ENCODE peak calls at places on chromosomes 7 and 10, in four cellular contexts. L, F, R and U are unnamed samples.
A peak's percentile ranks its signal among the peaks of the same experiment; 100 is the strongest.

GRCh38 chr10:22657566-22658190 is 56.7 kb downstream of the PIP4K2A start:
- DNase-seq in R (no peak), F (no peak), L (no peak), U (no peak)

GRCh38 chr10:123027861-123028260 is 19.1 kb downstream of the ACADSB start:
- DNase-seq in F (no peak), L (no peak), R (no peak), U (no peak)

GRCh38 chr10:15735766-15736165 is 16.0 kb upstream of the ITGA8 start:
- DNase-seq in R (no peak), F (no peak), L (no peak), U (no peak)

GRCh38 chr7:115827305-115828045 is 203.1 kb downstream of the TFEC start:
- DNase-seq in R (no peak), L (no peak), F (no peak), U (no peak)

GRCh38 chr10:117685431-117685830 is 142.9 kb downstream of the EMX2 start:
- DNase-seq in L (no peak), R (no peak), F (no peak), U (no peak)

GRCh38 chr7:35839860-35840854 is 39.3 kb downstream of the SEPTIN7 start:
- DNase-seq in F (no peak), R (no peak), L (no peak), U (no peak)

GRCh38 chr7:17434841-17435692 is 136.6 kb downstream of the AHR start:
- DNase-seq in F (no peak), L (no peak), R (no peak), U (no peak)

GRCh38 chr7:151003572-151003971 is 12.8 kb downstream of the NOS3 start:
- DNase-seq in L (no peak), R (peak; percentile 62), F (no peak), U (no peak)

GRCh38 chr10:116621476-116621875 is 723 bp downstream of the PNLIPRP2 start:
- DNase-seq in L (no peak), R (no peak), F (no peak), U (no peak)

GRCh38 chr10:22673785-22674184 is 40.6 kb downstream of the PIP4K2A start:
- DNase-seq in F (no peak), R (no peak), L (no peak), U (no peak)

GRCh38 chr7:91357379-91357778 is 93.1 kb downstream of the FZD1 start:
- DNase-seq in R (no peak), L (no peak), F (no peak), U (no peak)

GRCh38 chr7:8133955-8134733 is 127.8 kb downstream of the ICA1 start:
- DNase-seq in R (no peak), L (no peak), F (peak; percentile 99), U (no peak)

GRCh38 chr10:97782455-97783228 is 10.8 kb upstream of the SFRP5 start:
- DNase-seq in R (peak; percentile 19), L (no peak), F (no peak), U (no peak)

GRCh38 chr10:101065479-101066145 is 3.8 kb downstream of the KAZALD1 start:
- DNase-seq in R (no peak), F (no peak), L (no peak), U (no peak)

GRCh38 chr10:16156681-16157080 is 280.1 kb upstream of the PTER start:
- DNase-seq in R (no peak), F (no peak), L (no peak), U (no peak)

GRCh38 chr10:75094465-75094864 is 17.0 kb upstream of the SAMD8 start:
- DNase-seq in R (no peak), F (no peak), L (peak; percentile 62), U (no peak)

GRCh38 chr7:111532625-111533024 is 29.7 kb downstream of the IMMP2L start:
- DNase-seq in L (no peak), R (no peak), F (no peak), U (no peak)

GRCh38 chr7:154919324-154920222 is 83.4 kb downstream of the PAXIP1 start:
- DNase-seq in L (no peak), R (no peak), F (no peak), U (no peak)

GRCh38 chr7:105797652-105798051 is 78.7 kb downstream of the ATXN7L1 start:
- DNase-seq in R (no peak), L (no peak), F (no peak), U (no peak)
- TF ChIP-seq CBFB in R (no peak), L (no peak), F (no peak), U (no peak)

DNA sequence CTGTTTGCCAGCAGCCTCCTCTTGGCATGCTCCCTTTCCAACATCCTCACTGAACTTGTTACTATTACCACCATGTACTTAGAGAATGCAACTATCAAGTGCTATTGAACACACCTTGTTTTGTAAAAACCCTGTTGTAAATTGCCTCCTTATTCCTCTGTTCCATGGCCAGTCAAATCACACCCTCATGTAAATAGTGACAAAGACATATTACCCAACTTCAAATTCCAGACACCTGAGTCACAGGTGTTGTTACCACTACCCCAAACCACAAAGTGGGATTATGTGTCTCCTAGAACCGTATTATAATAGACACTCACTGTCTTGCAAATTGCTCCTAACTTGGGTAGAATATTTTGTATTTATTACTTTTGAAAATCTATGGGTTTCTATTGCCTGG is 263.2 kb upstream of the C7orf33 start:
- DNase-seq in L (peak; percentile 30), F (no peak), R (no peak), U (no peak)
- TF ChIP-seq USF2 in L (no peak), F (no peak), R (no peak), U (no peak)

DNA sequence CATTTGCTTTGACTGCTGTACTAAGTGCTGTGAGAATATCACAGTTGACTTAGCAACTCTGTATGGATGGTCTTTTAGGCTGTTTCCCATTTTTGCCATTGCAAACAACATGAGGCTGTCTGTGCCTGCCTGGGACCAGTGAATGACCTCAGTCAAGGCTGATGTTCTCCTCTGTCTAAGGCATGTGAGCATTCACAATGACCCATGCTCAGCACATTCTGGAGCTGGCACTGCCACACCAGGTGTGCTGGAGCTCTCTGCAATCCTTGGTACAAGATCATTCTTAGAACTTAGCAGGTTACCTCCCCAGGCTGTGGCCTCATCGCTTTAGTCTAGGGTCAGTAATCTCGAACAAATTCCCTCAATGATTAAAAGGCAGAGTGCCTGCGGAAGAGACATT is 61.9 kb downstream of the SH3PXD2A start:
- DNase-seq in L (peak; percentile 62), F (no peak), R (no peak), U (no peak)
- TF ChIP-seq CBFB in L (no peak), F (no peak), R (no peak), U (no peak)

GRCh38 chr7:93574646-93575554 is at the start of gene CALCR:
- DNase-seq in L (no peak), F (no peak), R (no peak), U (peak; percentile 65)
- TF ChIP-seq USF2 in L (no peak), F (no peak), R (no peak), U (no peak)

GRCh38 chr10:13669182-13669860 is 82.6 kb downstream of the PRPF18 start:
- DNase-seq in R (no peak), L (no peak), F (no peak), U (no peak)
- TF ChIP-seq CBFB in R (no peak), L (no peak), F (no peak), U (no peak)

GRCh38 chr7:112782498-112782897 is 7.7 kb downstream of the TMEM168 start:
- DNase-seq in R (no peak), L (no peak), F (peak; percentile 45), U (no peak)
- TF ChIP-seq USF2 in R (no peak), L (no peak), F (no peak), U (no peak)

GRCh38 chr7:142883145-142883544 is 2.4 kb downstream of the TRPV6 start:
- DNase-seq in R (no peak), F (no peak), L (no peak), U (no peak)

GRCh38 chr7:142883571-142884284 is 1.8 kb downstream of the TRPV6 start:
- DNase-seq in F (no peak), R (no peak), L (no peak), U (no peak)

GRCh38 chr7:142885311-142886230 is at the start of gene TRPV6:
- DNase-seq in R (no peak), F (no peak), L (no peak), U (peak; percentile 71)

GRCh38 chr7:142882338-142882678 is 3.2 kb downstream of the TRPV6 start:
- DNase-seq in L (no peak), R (no peak), F (no peak), U (no peak)

GRCh38 chr7:142884285-142884637 is 1.3 kb downstream of the TRPV6 start:
- DNase-seq in R (no peak), F (no peak), L (no peak), U (no peak)
- TF ChIP-seq CBFB in R (no peak), F (no peak), L (no peak), U (no peak)